ENCODE peak calls at places on chromosomes 4 and X, in ten cellular contexts. K, C, M, Y, U, F, L, P, A and E are unnamed samples.

GRCh38 chrX:39550795-39551361 is 546.9 kb downstream of the BCOR start:
- DNase-seq in K (no peak), C (no peak), M (no peak), Y (no peak), U (no peak), F (peak; percentile 53), L (no peak), P (no peak), A (no peak), E (no peak)

GRCh38 chrX:739611-740010 is 109.0 kb downstream of the SHOX start:
- DNase-seq in K (no peak), C (no peak), M (no peak), Y (no peak), U (no peak), F (no peak), L (no peak), P (no peak), A (no peak), E (no peak)

GRCh38 chrX:139518475-139518874 is 12.1 kb upstream of the F9 start:
- DNase-seq in K (no peak), C (no peak), M (no peak), Y (no peak), U (no peak), F (no peak), L (no peak), P (no peak), A (no peak), E (no peak)

GRCh38 chr4:13933163-13933562 is 305.6 kb upstream of the BOD1L1 start:
- DNase-seq in K (no peak), C (no peak), M (no peak), Y (no peak), U (no peak), F (no peak), L (no peak), P (peak; percentile 77), A (no peak), E (no peak)

GRCh38 chrX:123108513-123109427 is 75.3 kb upstream of the GRIA3 start:
- DNase-seq in K (no peak), C (no peak), M (no peak), Y (no peak), U (no peak), F (no peak), L (no peak), P (no peak), A (no peak), E (no peak)

GRCh38 chrX:57528670-57529255 is 63.0 kb upstream of the ZXDB start:
- DNase-seq in K (peak; percentile 9), C (no peak), M (no peak), Y (peak; percentile 13), U (no peak), F (peak; percentile 51), L (no peak), P (peak; percentile 1), A (no peak), E (no peak)

GRCh38 chr4:56400560-56400959 is 13.3 kb upstream of the AASDH start:
- DNase-seq in K (no peak), C (no peak), M (no peak), Y (no peak), U (no peak), F (no peak), L (no peak), P (no peak), A (no peak), E (no peak)

GRCh38 chrX:150291014-150291413 is 72.1 kb upstream of the MAMLD1 start:
- DNase-seq in K (no peak), C (no peak), M (no peak), Y (no peak), U (no peak), F (peak; percentile 19), L (no peak), P (no peak), A (no peak), E (peak; percentile 84)

GRCh38 chrX:39603291-39603690 is 494.5 kb downstream of the BCOR start:
- DNase-seq in K (no peak), C (no peak), M (no peak), Y (no peak), U (no peak), F (peak; percentile 49), L (no peak), P (no peak), A (no peak), E (no peak)

GRCh38 chr4:48779095-48779997 is 733 bp downstream of the FRYL start:
- DNase-seq in K (peak; percentile 81), C (peak; percentile 76), M (peak; percentile 69), Y (peak; percentile 47), U (peak; percentile 93), F (peak; percentile 61), L (peak; percentile 58), P (peak; percentile 54), A (peak; percentile 59), E (peak; percentile 71)

GRCh38 chr4:100981447-100982204 is 365.7 kb downstream of the PPP3CA start:
- DNase-seq in K (no peak), C (no peak), M (no peak), Y (no peak), U (no peak), F (peak; percentile 86), L (no peak), P (peak; percentile 20), A (peak; percentile 26), E (no peak)

GRCh38 chr4:4871267-4872147 is 12.0 kb downstream of the MSX1 start:
- DNase-seq in K (no peak), C (no peak), M (no peak), Y (no peak), U (no peak), F (peak; percentile 43), L (no peak), P (no peak), A (no peak), E (no peak)

GRCh38 chrX:140157611-140158010 is 192.3 kb upstream of the CXorf66 start:
- DNase-seq in K (no peak), C (no peak), M (no peak), Y (no peak), U (no peak), F (peak; percentile 45), L (no peak), P (peak; percentile 8), A (no peak), E (no peak)

GRCh38 chrX:136158685-136159084 is 11.4 kb downstream of the FHL1 start:
- DNase-seq in K (no peak), C (no peak), M (no peak), Y (no peak), U (no peak), F (no peak), L (no peak), P (no peak), A (no peak), E (no peak)
- H3K27ac ChIP-seq in K (no peak overlapping the region), C (no peak overlapping the region), M (no peak overlapping the region), Y (no peak overlapping the region), U (no peak overlapping the region), F (no peak overlapping the region), L (no peak overlapping the region), P (no peak overlapping the region), A (no peak overlapping the region), E (no peak overlapping the region)

GRCh38 chr4:183747380-183747779 is 88.3 kb downstream of the TRAPPC11 start:
- DNase-seq in K (no peak), C (no peak), M (no peak), Y (no peak), U (no peak), F (no peak), L (no peak), P (no peak), A (no peak), E (no peak)

GRCh38 chr4:183746305-183747229 is 87.5 kb downstream of the TRAPPC11 start:
- DNase-seq in K (no peak), C (no peak), M (no peak), Y (no peak), U (no peak), F (no peak), L (no peak), P (peak; percentile 6), A (no peak), E (no peak)

GRCh38 chr4:183751081-183751480 is 92.0 kb downstream of the TRAPPC11 start:
- DNase-seq in K (no peak), C (no peak), M (no peak), Y (peak; percentile 2), U (no peak), F (no peak), L (no peak), P (no peak), A (no peak), E (no peak)

DNA sequence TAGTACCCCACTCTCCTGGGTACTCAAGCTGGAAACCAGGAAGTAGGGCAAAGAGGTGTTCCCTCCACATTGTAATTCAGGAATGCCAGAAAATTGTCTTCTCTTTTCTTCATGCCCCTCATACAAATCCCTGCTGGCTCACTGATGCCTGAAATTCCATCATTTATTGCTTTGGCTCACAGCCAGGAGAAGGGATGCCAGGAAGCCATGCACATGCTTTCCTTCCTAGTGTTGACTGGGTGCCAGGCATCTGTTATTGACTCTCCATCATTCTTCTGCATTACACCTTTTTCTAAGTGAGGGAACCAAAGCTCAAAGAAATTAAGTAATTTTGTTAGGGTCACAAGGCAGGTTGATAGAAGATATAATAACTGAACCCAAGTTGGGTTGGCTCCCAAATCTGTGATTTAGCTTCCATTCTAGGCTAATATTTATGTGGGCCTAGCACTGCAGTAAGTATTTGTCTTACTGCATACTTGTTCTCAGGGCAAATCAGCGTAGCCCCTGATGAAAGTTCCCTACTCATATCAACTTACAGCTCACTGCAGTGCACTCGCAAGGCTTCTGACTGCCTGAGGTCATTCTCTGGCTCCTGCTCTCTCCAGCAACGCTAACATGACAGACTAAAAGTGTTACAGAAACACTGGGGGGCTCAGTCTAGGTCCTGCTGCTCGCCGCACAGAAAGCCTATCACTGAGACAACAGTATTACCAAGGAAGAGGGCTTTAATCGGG is 89.0 kb downstream of the TRAPPC11 start:
- DNase-seq in K (no peak), C (no peak), M (no peak), Y (no peak), U (no peak), F (no peak), L (no peak), P (peak; percentile 8), A (no peak), E (no peak)
- H3K27ac ChIP-seq in K (no peak overlapping the region), C (no peak overlapping the region), M (no peak overlapping the region), Y (no peak overlapping the region), U (no peak overlapping the region), F (no peak overlapping the region), L (no peak overlapping the region), P (no peak overlapping the region), A (no peak overlapping the region), E (no peak overlapping the region)

DNA sequence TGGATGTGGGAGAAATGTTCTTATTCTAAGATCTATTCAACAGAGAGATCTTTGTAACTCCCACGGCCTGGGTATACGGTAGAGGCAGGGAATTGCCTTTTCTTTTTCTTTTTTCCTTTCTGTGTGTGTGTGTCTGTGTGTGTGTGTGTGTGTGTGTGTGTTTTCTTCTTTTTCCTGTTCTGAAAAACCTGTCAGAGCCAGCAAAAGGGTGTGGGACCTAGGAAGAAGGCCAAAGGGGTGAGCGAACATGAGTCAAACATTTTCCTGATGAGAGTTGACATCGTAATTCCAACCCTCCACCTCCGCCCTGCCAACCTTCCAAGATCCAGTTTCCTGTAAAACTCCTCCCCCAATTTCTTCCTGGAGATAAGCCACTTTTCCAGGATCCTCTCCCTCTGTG is 2.8 kb upstream of the CHIC2 start:
- DNase-seq in K (no peak), C (peak; percentile 19), M (no peak), Y (peak; percentile 69), U (no peak), F (no peak), L (peak; percentile 83), P (peak; percentile 71), A (no peak), E (no peak)
- H3K27ac ChIP-seq in K (no peak overlapping the region), C (peak overlapping the region; percentile 91), M (no peak overlapping the region), Y (peak overlapping the region; percentile 28), U (no peak overlapping the region), F (peak overlapping the region; percentile 33), L (peak overlapping the region; percentile 82), P (no peak overlapping the region), A (peak overlapping the region; percentile 72), E (no peak overlapping the region)

GRCh38 chrX:154967603-154968002 is 54.9 kb downstream of the F8 start:
- DNase-seq in K (no peak), C (no peak), M (no peak), Y (peak; percentile 13), U (no peak), F (no peak), L (peak; percentile 16), P (peak; percentile 5), A (no peak), E (no peak)
- H3K27ac ChIP-seq in K (no peak overlapping the region), C (no peak overlapping the region), M (no peak overlapping the region), Y (no peak overlapping the region), U (no peak overlapping the region), F (no peak overlapping the region), L (no peak overlapping the region), P (no peak overlapping the region), A (no peak overlapping the region), E (no peak overlapping the region)